ENCODE peak calls at places on chromosomes 1 and 21, in six cellular contexts. L is IMR-90, V is H1, C is mesendoderm, P is mesenchymal stem cell, K is trophoblast cell. T is an unnamed sample.

GRCh38 chr21:46634966-46635323 is 529 bp upstream of the PRMT2 start:
- DNase-seq in L (peak), V (peak), C (peak), P (peak), K (peak), T (peak)

GRCh38 chr1:69436151-69436550 is 131.6 kb upstream of the LRRC7 start:
- DNase-seq in L (no peak), V (no peak), C (no peak), P (no peak), K (no peak), T (no peak)

GRCh38 chr1:206022766-206023165 is 929 bp downstream of the CTSE start:
- DNase-seq in L (no peak), V (no peak), C (no peak), P (no peak), K (no peak), T (no peak)

GRCh38 chr1:54808443-54809207 is 7.5 kb upstream of the TTC22 start:
- DNase-seq in L (no peak), V (no peak), C (peak), P (peak), K (peak), T (no peak)

GRCh38 chr1:155105604-155106011 is 22.1 kb upstream of the EFNA1 start:
- DNase-seq in L (no peak), V (no peak), C (no peak), P (no peak), K (peak), T (no peak)

GRCh38 chr1:47482783-47483182 is 44.9 kb downstream of the FOXD2 start:
- DNase-seq in L (no peak), V (no peak), C (no peak), P (no peak), K (no peak), T (no peak)

GRCh38 chr1:22414244-22414751 is 37.4 kb upstream of the ZBTB40 start:
- DNase-seq in L (peak), V (no peak), C (no peak), P (peak), K (no peak), T (no peak)

GRCh38 chr1:220809187-220809550 is 22.5 kb downstream of the MTARC1 start:
- DNase-seq in L (no peak), V (no peak), C (no peak), P (peak), K (no peak), T (no peak)

GRCh38 chr1:221794079-221794670 is 52.3 kb upstream of the DUSP10 start:
- DNase-seq in L (peak), V (no peak), C (no peak), P (no peak), K (peak), T (no peak)

GRCh38 chr1:42913426-42914091 is 45.1 kb downstream of the SLC2A1 start:
- DNase-seq in L (peak), V (peak), C (peak), P (peak), K (peak), T (peak)

GRCh38 chr1:64098856-64099606 is 104.4 kb upstream of the UBE2U start:
- DNase-seq in L (no peak), V (no peak), C (no peak), P (no peak), K (no peak), T (no peak)

GRCh38 chr1:54709547-54710292 is 5.9 kb upstream of the TTC4 start:
- DNase-seq in L (no peak), V (no peak), C (peak), P (no peak), K (peak), T (no peak)

GRCh38 chr1:97084566-97084965 is 363.0 kb downstream of the PTBP2 start:
- DNase-seq in L (peak), V (no peak), C (no peak), P (no peak), K (no peak), T (no peak)

GRCh38 chr1:169108897-169109560 is 2.5 kb downstream of the ATP1B1 start:
- DNase-seq in L (peak), V (no peak), C (peak), P (peak), K (no peak), T (no peak)
- H3K4me3 ChIP-seq in L (no peak), V (peak), C (no peak), P (no peak), K (peak), T (no peak)

GRCh38 chr1:23557471-23558124 is 1.7 kb downstream of the ID3 start:
- DNase-seq in L (peak), V (no peak), C (no peak), P (no peak), K (no peak), T (no peak)

GRCh38 chr1:23555949-23556640 is 3.2 kb downstream of the ID3 start:
- DNase-seq in L (peak), V (peak), C (peak), P (peak), K (peak), T (no peak)

GRCh38 chr1:23555225-23555801 is 4.0 kb downstream of the ID3 start:
- DNase-seq in L (peak), V (no peak), C (peak), P (peak), K (no peak), T (no peak)

GRCh38 chr1:23558140-23558871 is 995 bp downstream of the ID3 start:
- DNase-seq in L (peak), V (no peak), C (no peak), P (peak), K (peak), T (no peak)

GRCh38 chr1:23556661-23557470 is 2.4 kb downstream of the ID3 start:
- DNase-seq in L (peak), V (no peak), C (peak), P (peak), K (peak), T (no peak)
- H2AK5ac ChIP-seq in L (peak), V (peak), C (no peak), P (peak), K (peak), T (no peak)

DNA sequence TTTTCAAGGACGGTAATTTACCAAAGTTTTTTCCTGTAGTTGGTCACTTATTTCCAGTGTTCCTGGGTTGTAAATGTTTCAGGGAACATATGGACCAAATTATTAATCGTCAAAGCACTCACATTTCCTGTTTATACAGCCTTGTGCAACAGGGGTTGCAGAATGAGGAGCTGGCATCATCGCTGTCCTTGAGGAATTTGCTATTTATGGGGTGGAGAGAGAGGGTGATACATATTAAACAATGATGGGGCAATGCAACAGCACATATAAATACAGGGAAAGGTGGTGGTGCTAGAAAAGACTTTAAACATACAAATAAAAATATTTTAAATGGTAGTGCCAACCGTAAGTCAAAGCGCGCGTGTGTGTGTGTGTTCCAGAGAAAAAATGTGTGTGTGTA is 369.8 kb downstream of the NPHP4 start:
- DNase-seq in L (no peak), V (no peak), C (no peak), P (no peak), K (no peak), T (no peak)
- H3K4me3 ChIP-seq in L (no peak), V (no peak), C (no peak), P (peak), K (no peak), T (no peak)

GRCh38 chr1:1264026-1264425 is 9.6 kb downstream of the UBE2J2 start:
- DNase-seq in L (peak), V (no peak), C (no peak), P (peak), K (no peak), T (no peak)

GRCh38 chr1:1264868-1265272 is 8.8 kb downstream of the UBE2J2 start:
- DNase-seq in L (peak), V (no peak), C (peak), P (peak), K (peak), T (no peak)

GRCh38 chr1:1259948-1260614 is 13.6 kb upstream of the C1QTNF12 start:
- DNase-seq in L (no peak), V (no peak), C (no peak), P (no peak), K (no peak), T (no peak)

GRCh38 chr1:1260843-1261560 is 12.7 kb downstream of the UBE2J2 start:
- DNase-seq in L (no peak), V (no peak), C (no peak), P (no peak), K (no peak), T (no peak)

GRCh38 chr1:1262759-1263158 is 10.9 kb downstream of the UBE2J2 start:
- DNase-seq in L (no peak), V (no peak), C (no peak), P (no peak), K (no peak), T (no peak)
- H2AK5ac ChIP-seq in L (peak), V (no peak), C (no peak), P (peak), K (no peak), T (no peak)